ENCODE peak calls at places on chromosome 12, in five cellular contexts. R is NCI-H345; K is amniotic epithelial cell; S is naive thymus-derived CD8-positive, alpha-beta T cell; V is cardiac muscle cell. U is an unnamed sample.

GRCh38 chr12:108561852-108562347 is 496 bp upstream of the ISCU start:
- DNase-seq in S (no peak), V (no peak), K (no peak), R (no peak), U (peak)

GRCh38 chr12:110536834-110537604 is 34.9 kb downstream of the RAD9B start:
- DNase-seq in K (no peak), S (no peak), R (no peak), V (no peak), U (no peak)

GRCh38 chr12:47277071-47277408 is 197.3 kb upstream of the AMIGO2 start:
- DNase-seq in S (no peak), R (no peak), V (no peak), K (no peak), U (no peak)

GRCh38 chr12:79691299-79692248 is 810 bp upstream of the PAWR start:
- DNase-seq in R (peak), K (peak), S (no peak), V (peak), U (peak)

GRCh38 chr12:6899837-6900519 is 4.6 kb upstream of the LRRC23 start:
- DNase-seq in S (no peak), V (no peak), K (peak), R (peak), U (peak)

GRCh38 chr12:12116677-12117076 is 45.9 kb downstream of the BCL2L14 start:
- DNase-seq in V (no peak), S (no peak), R (no peak), K (no peak), U (no peak)

GRCh38 chr12:84793558-84794367 is 118.8 kb downstream of the SLC6A15 start:
- DNase-seq in K (peak), R (no peak), V (no peak), S (no peak), U (no peak)

GRCh38 chr12:100741084-100741711 is 53.4 kb upstream of the ANO4 start:
- DNase-seq in R (peak), S (no peak), V (peak), K (peak), U (peak)

GRCh38 chr12:130987151-130987931 is 33.6 kb downstream of the ADGRD1 start:
- DNase-seq in K (no peak), S (no peak), R (no peak), V (no peak), U (no peak)

GRCh38 chr12:98823012-98823411 is 177.9 kb downstream of the APAF1 start:
- DNase-seq in R (no peak), S (no peak), V (no peak), K (no peak), U (no peak)

GRCh38 chr12:123621101-123621500 is 12.4 kb downstream of the EIF2B1 start:
- DNase-seq in S (no peak), R (no peak), K (no peak), V (no peak), U (no peak)

GRCh38 chr12:77625441-77625840 is 205.3 kb upstream of the NAV3 start:
- DNase-seq in V (no peak), R (no peak), S (no peak), K (peak), U (no peak)

GRCh38 chr12:117045175-117045997 is 53.8 kb downstream of the TESC start:
- DNase-seq in R (peak), S (no peak), V (no peak), K (no peak), U (peak)

GRCh38 chr12:58814036-58814435 is 106.3 kb downstream of the LRIG3 start:
- DNase-seq in V (peak), R (no peak), S (no peak), K (peak), U (no peak)

GRCh38 chr12:109458086-109458485 is 19.0 kb downstream of the KCTD10 start:
- DNase-seq in R (no peak), S (no peak), V (no peak), K (peak), U (no peak)

GRCh38 chr12:76621582-76622024 is 62.0 kb upstream of the OSBPL8 start:
- DNase-seq in S (peak), K (peak), R (peak), V (peak), U (peak)

GRCh38 chr12:10409387-10409786 is at the start of gene KLRC4:
- DNase-seq in K (peak), V (peak), R (peak), S (peak), U (peak)

GRCh38 chr12:130185455-130186100 is 23.3 kb downstream of the FZD10 start:
- DNase-seq in R (no peak), V (no peak), S (peak), K (no peak), U (no peak)

GRCh38 chr12:93287152-93287551 is 90.6 kb upstream of the NUDT4 start:
- DNase-seq in K (peak), R (no peak), S (no peak), V (no peak), U (no peak)

GRCh38 chr12:108400060-108400459 is 60.9 kb upstream of the CMKLR1 start:
- DNase-seq in K (no peak), V (no peak), S (no peak), R (no peak), U (no peak)

GRCh38 chr12:24256636-24257150 is 307.2 kb upstream of the SOX5 start:
- DNase-seq in K (no peak), S (no peak), R (no peak), V (no peak), U (no peak)

GRCh38 chr12:64010069-64010686 is 165.7 kb downstream of the SRGAP1 start:
- DNase-seq in V (no peak), R (no peak), K (peak), S (no peak), U (no peak)

GRCh38 chr12:9391751-9392240 is 183.6 kb upstream of the PZP start:
- DNase-seq in R (peak), K (no peak), V (no peak), S (no peak), U (peak)

GRCh38 chr12:130254476-130255276 is 83.0 kb upstream of the PIWIL1 start:
- DNase-seq in V (no peak), S (no peak), K (no peak), R (peak), U (no peak)

GRCh38 chr12:52198454-52199215 is 6.8 kb upstream of the KRT80 start:
- DNase-seq in R (peak), S (no peak), V (no peak), K (no peak), U (peak)

GRCh38 chr12:94982456-94982855 is 21.0 kb downstream of the NDUFA12 start:
- DNase-seq in R (no peak), S (no peak), K (no peak), V (no peak), U (no peak)

GRCh38 chr12:6541371-6542165 is 7.3 kb downstream of the GAPDH start:
- DNase-seq in R (no peak), S (no peak), K (no peak), V (no peak), U (no peak)